ENCODE peak calls at places on chromosomes 11 and 22, in nine cellular contexts. N is D341Med; K is T-helper 9 cell; V is NCI-H345; C is stimulated activated CD4-positive, alpha-beta T cell treated with anti-CD3 and anti-CD28 coated beads, Interleukin-4, amount 100 ng/mL, for 24 hours; A is left colon; D is left lung; Z is T-cell; P is mucosa of descending colon. T is an unnamed sample.

GRCh38 chr11:123166095-123166559 is 28.9 kb downstream of the CLMP start:
- DNase-seq in A (peak; percentile 42), V (no peak), D (peak; percentile 49), P (no peak), N (no peak), Z (no peak), K (no peak), C (no peak), T (peak; percentile 70)

GRCh38 chr11:76225122-76225584 is 18.9 kb upstream of the WNT11 start:
- DNase-seq in P (peak; percentile 42), A (no peak), Z (no peak), K (no peak), N (no peak), D (no peak), C (no peak), V (no peak), T (no peak)

GRCh38 chr11:70481625-70482528 is 83.5 kb downstream of the CTTN start:
- DNase-seq in D (peak; percentile 76), A (no peak), N (no peak), C (no peak), K (no peak), V (no peak), P (peak; percentile 52), Z (no peak), T (no peak)

GRCh38 chr11:107970049-107970448 is 38.6 kb upstream of the CUL5 start:
- DNase-seq in A (no peak), K (no peak), D (no peak), V (no peak), C (no peak), N (no peak), P (no peak), Z (no peak), T (no peak)

GRCh38 chr22:39610246-39610645 is 39.7 kb downstream of the CACNA1I start:
- DNase-seq in V (no peak), K (no peak), N (no peak), Z (no peak), P (no peak), A (no peak), C (no peak), D (no peak), T (no peak)

GRCh38 chr11:130999086-130999485 is 82.8 kb upstream of the SNX19 start:
- DNase-seq in V (no peak), P (no peak), Z (no peak), N (no peak), D (no peak), A (no peak), K (no peak), C (no peak), T (no peak)

GRCh38 chr11:68913188-68913587 is 9.5 kb downstream of the IGHMBP2 start:
- DNase-seq in N (peak; percentile 10), D (no peak), C (no peak), Z (no peak), A (no peak), P (no peak), K (no peak), V (no peak), T (no peak)

GRCh38 chr11:65500262-65501004 is 1.6 kb downstream of the MALAT1 start:
- DNase-seq in A (peak; percentile 29), D (no peak), N (no peak), C (peak; percentile 53), V (no peak), K (no peak), Z (no peak), P (peak; percentile 57), T (no peak)

GRCh38 chr11:95499516-95500135 is 268.6 kb upstream of the SESN3 start:
- DNase-seq in Z (no peak), D (no peak), A (no peak), K (no peak), P (no peak), N (no peak), V (no peak), C (no peak), T (no peak)

GRCh38 chr22:50481440-50482106 is at the start of gene ADM2:
- DNase-seq in D (no peak), V (peak; percentile 38), Z (peak; percentile 63), P (peak; percentile 74), C (peak; percentile 66), K (peak; percentile 61), N (peak; percentile 84), A (no peak), T (peak; percentile 80)

GRCh38 chr11:125494033-125494364 is 2.1 kb downstream of the FEZ1 start:
- DNase-seq in V (no peak), D (no peak), A (no peak), C (no peak), K (no peak), Z (no peak), P (no peak), N (no peak), T (no peak)

GRCh38 chr11:6303657-6304056 is 16.6 kb downstream of the CAVIN3 start:
- DNase-seq in P (no peak), N (no peak), Z (no peak), C (no peak), D (no peak), V (no peak), K (no peak), A (no peak), T (no peak)

GRCh38 chr11:11998091-11998781 is 10.2 kb downstream of the DKK3 start:
- DNase-seq in N (no peak), D (no peak), Z (no peak), C (no peak), A (no peak), K (no peak), V (no peak), P (no peak), T (no peak)

GRCh38 chr22:27489265-27489675 is 312.3 kb downstream of the MN1 start:
- DNase-seq in K (no peak), D (no peak), Z (no peak), C (no peak), N (no peak), V (no peak), A (peak; percentile 82), P (peak; percentile 79), T (no peak)

T was measured in nephron progenitor cell.